ENCODE peak calls at places on chromosomes 16 and 17, in seven cellular contexts. E, J, U, R, G, W and X are unnamed samples.

GRCh38 chr16:20515580-20516179 is 60.5 kb downstream of the ACSM2B start:
- DNase-seq in R (no peak), J (no peak), U (no peak), G (peak; percentile 9), E (no peak), W (no peak), X (no peak)

GRCh38 chr16:54466233-54466632 is 179.6 kb upstream of the IRX3 start:
- DNase-seq in G (no peak), E (no peak), U (no peak), R (no peak), W (peak; percentile 17), J (no peak), X (no peak)

GRCh38 chr16:23362460-23363317 is 60.6 kb downstream of the SCNN1B start:
- DNase-seq in R (no peak), U (no peak), G (peak; percentile 8), W (peak; percentile 79), E (no peak), J (peak; percentile 48), X (peak; percentile 25)

GRCh38 chr17:50627782-50628601 is 6.7 kb upstream of the ABCC3 start:
- DNase-seq in G (peak; percentile 79), W (no peak), U (no peak), J (no peak), R (no peak), E (no peak), X (no peak)

GRCh38 chr17:66567234-66568170 is 265.1 kb downstream of the PRKCA start:
- DNase-seq in U (peak; percentile 76), G (peak; percentile 85), E (peak; percentile 59), J (peak; percentile 68), R (peak; percentile 78), W (peak; percentile 35), X (peak; percentile 63)

GRCh38 chr16:4212207-4212933 is 29.5 kb downstream of the SRL start:
- DNase-seq in E (no peak), U (no peak), G (no peak), J (no peak), W (no peak), R (no peak), X (no peak)

GRCh38 chr16:63289834-63290460 is 1253.7 kb upstream of the CDH8 start:
- DNase-seq in W (peak; percentile 50), E (peak; percentile 51), J (no peak), U (peak; percentile 57), R (peak; percentile 4), G (peak; percentile 79), X (peak; percentile 17)

GRCh38 chr16:74807052-74807646 is 32.5 kb upstream of the FA2H start:
- DNase-seq in R (no peak), G (no peak), W (no peak), J (no peak), U (no peak), E (no peak), X (no peak)

GRCh38 chr16:67888311-67888710 is 3.6 kb downstream of the NRN1L start:
- DNase-seq in U (no peak), G (no peak), R (no peak), E (no peak), J (no peak), W (no peak), X (no peak)

GRCh38 chr17:14061666-14062560 is 7.4 kb upstream of the COX10 start:
- DNase-seq in W (no peak), E (no peak), R (no peak), J (peak; percentile 48), U (no peak), G (no peak), X (peak; percentile 55)

GRCh38 chr17:60902399-60902798 is 224.7 kb downstream of the BCAS3 start:
- DNase-seq in E (no peak), R (no peak), U (no peak), J (no peak), G (no peak), W (no peak), X (no peak)

GRCh38 chr17:286571-286970 is 66.0 kb downstream of the RPH3AL start:
- DNase-seq in W (no peak), J (no peak), E (no peak), G (no peak), U (no peak), R (no peak), X (no peak)

GRCh38 chr16:54822502-54823291 is 108.0 kb upstream of the IRX5 start:
- DNase-seq in R (no peak), G (no peak), J (peak; percentile 62), U (no peak), E (no peak), W (no peak), X (no peak)